ENCODE peak calls at places on chromosomes 16 and 17, in seven cellular contexts. C is A673; G is cerebellum; H is stimulated activated CD8-positive, alpha-beta memory T cell treated with anti-CD3 and anti-CD28 coated beads, Interleukin-7, amount 100 ng/mL, for 1 hour; L is NCI-H2029; A is EL; Q is posterior vena cava. I is an unnamed sample.

GRCh38 chr17:63973930-63974593 is 1.3 kb upstream of the SCN4A start:
- DNase-seq in L (peak; percentile 45), C (no peak), G (no peak), Q (no peak), A (peak; percentile 30), H (no peak), I (no peak)

GRCh38 chr17:81388612-81389367 is 6.5 kb upstream of the BAHCC1 start:
- DNase-seq in A (no peak), H (no peak), Q (no peak), L (no peak), C (no peak), G (peak; percentile 95), I (no peak)

GRCh38 chr17:73820686-73821448 is 176.6 kb upstream of the SDK2 start:
- DNase-seq in Q (no peak), C (peak; percentile 91), A (no peak), G (peak; percentile 30), L (no peak), H (no peak), I (peak; percentile 27)

GRCh38 chr16:25257504-25257955 is at the start of gene ZKSCAN2:
- DNase-seq in C (peak; percentile 88), L (peak; percentile 80), H (peak; percentile 55), A (peak; percentile 93), Q (peak; percentile 97), G (peak; percentile 92), I (peak; percentile 89)

GRCh38 chr16:90077757-90078593 is 844 bp upstream of the PRDM7 start:
- DNase-seq in A (no peak), C (peak; percentile 19), H (no peak), Q (no peak), G (no peak), L (peak; percentile 0), I (no peak)

GRCh38 chr16:81530296-81530721 is 85.7 kb downstream of the CMIP start:
- DNase-seq in C (no peak), A (no peak), L (no peak), G (no peak), H (no peak), Q (peak; percentile 59), I (no peak)

GRCh38 chr17:61619493-61619892 is 28.5 kb upstream of the NACA2 start:
- DNase-seq in H (no peak), G (no peak), C (peak; percentile 1), Q (no peak), L (no peak), A (peak; percentile 3), I (no peak)

GRCh38 chr16:53768593-53768992 is 64.6 kb downstream of the FTO start:
- DNase-seq in Q (no peak), G (no peak), H (no peak), C (peak; percentile 32), L (no peak), A (peak; percentile 92), I (no peak)

GRCh38 chr17:80202197-80202596 is 17.9 kb downstream of the SGSH start:
- DNase-seq in G (no peak), Q (no peak), L (no peak), A (no peak), C (no peak), H (no peak), I (no peak)

GRCh38 chr16:10929853-10930754 is 12.2 kb downstream of the DEXI start:
- DNase-seq in H (no peak), A (no peak), C (no peak), G (no peak), Q (no peak), L (peak; percentile 79), I (no peak)

GRCh38 chr17:81576621-81577277 is 24.6 kb upstream of the FAAP100 start:
- DNase-seq in L (no peak), C (peak; percentile 47), G (no peak), H (no peak), A (peak; percentile 88), Q (no peak), I (no peak)

GRCh38 chr17:41784207-41784744 is 2.2 kb downstream of the JUP start:
- DNase-seq in G (no peak), L (no peak), H (no peak), C (peak; percentile 18), A (peak; percentile 55), Q (no peak), I (no peak)

GRCh38 chr17:67528751-67529436 is 151.8 kb downstream of the PITPNC1 start:
- DNase-seq in H (no peak), G (peak; percentile 46), A (peak; percentile 88), C (no peak), Q (peak; percentile 95), L (peak; percentile 91), I (peak; percentile 36)

GRCh38 chr16:50814541-50814940 is 72.7 kb downstream of the CYLD start:
- DNase-seq in Q (no peak), H (no peak), A (no peak), G (no peak), L (no peak), C (no peak), I (no peak)